ENCODE peak calls at places on chromosomes 6 and 20, in six cellular contexts. W, J, B, V, G and I are unnamed samples.

GRCh38 chr6:40377173-40377806 is 209.9 kb downstream of the LRFN2 start:
- DNase-seq in W (no peak), J (no peak), B (no peak), V (no peak), G (no peak), I (no peak)

GRCh38 chr6:152087096-152087495 is 279.6 kb downstream of the ESR1 start:
- DNase-seq in W (no peak), J (no peak), B (no peak), V (no peak), G (peak; percentile 73), I (no peak)

GRCh38 chr6:107803957-107804356 is 20.2 kb downstream of the SCML4 start:
- DNase-seq in W (no peak), J (no peak), B (no peak), V (no peak), G (no peak), I (no peak)

GRCh38 chr20:51801220-51801991 is 915 bp downstream of the SALL4 start:
- DNase-seq in W (no peak), J (no peak), B (peak; percentile 36), V (no peak), G (no peak), I (peak; percentile 56)

GRCh38 chr6:108368431-108369030 is 73.7 kb downstream of the AFG1L start:
- DNase-seq in W (no peak), J (no peak), B (no peak), V (no peak), G (no peak), I (no peak)

GRCh38 chr6:119190176-119190575 is 111.7 kb upstream of the FAM184A start:
- DNase-seq in W (no peak), J (no peak), B (no peak), V (no peak), G (no peak), I (no peak)

GRCh38 chr6:47407295-47408281 is 70.0 kb upstream of the CD2AP start:
- DNase-seq in W (no peak), J (no peak), B (no peak), V (no peak), G (no peak), I (no peak)

GRCh38 chr6:17042422-17043147 is 59.3 kb upstream of the STMND1 start:
- DNase-seq in W (peak; percentile 36), J (peak; percentile 53), B (no peak), V (no peak), G (no peak), I (peak; percentile 25)

GRCh38 chr20:25227317-25227831 is 20.5 kb upstream of the PYGB start:
- DNase-seq in W (peak; percentile 70), J (peak; percentile 54), B (no peak), V (no peak), G (no peak), I (no peak)

GRCh38 chr6:25485820-25486559 is 166.0 kb upstream of the SCGN start:
- DNase-seq in W (peak; percentile 87), J (peak; percentile 51), B (no peak), V (no peak), G (no peak), I (peak; percentile 35)

GRCh38 chr6:144647971-144648651 is 363.0 kb downstream of the UTRN start:
- DNase-seq in W (no peak), J (no peak), B (no peak), V (no peak), G (no peak), I (no peak)

GRCh38 chr6:84227434-84228197 is at the start of gene CEP162:
- DNase-seq in W (peak; percentile 95), J (peak; percentile 88), B (peak; percentile 84), V (peak; percentile 88), G (peak; percentile 63), I (peak; percentile 90)
- TF ChIP-seq CTCF in W (peak; percentile 53), J (peak; percentile 70), B (peak; percentile 18), V (peak; percentile 69), G (peak; percentile 77), I (peak; percentile 71)

DNA sequence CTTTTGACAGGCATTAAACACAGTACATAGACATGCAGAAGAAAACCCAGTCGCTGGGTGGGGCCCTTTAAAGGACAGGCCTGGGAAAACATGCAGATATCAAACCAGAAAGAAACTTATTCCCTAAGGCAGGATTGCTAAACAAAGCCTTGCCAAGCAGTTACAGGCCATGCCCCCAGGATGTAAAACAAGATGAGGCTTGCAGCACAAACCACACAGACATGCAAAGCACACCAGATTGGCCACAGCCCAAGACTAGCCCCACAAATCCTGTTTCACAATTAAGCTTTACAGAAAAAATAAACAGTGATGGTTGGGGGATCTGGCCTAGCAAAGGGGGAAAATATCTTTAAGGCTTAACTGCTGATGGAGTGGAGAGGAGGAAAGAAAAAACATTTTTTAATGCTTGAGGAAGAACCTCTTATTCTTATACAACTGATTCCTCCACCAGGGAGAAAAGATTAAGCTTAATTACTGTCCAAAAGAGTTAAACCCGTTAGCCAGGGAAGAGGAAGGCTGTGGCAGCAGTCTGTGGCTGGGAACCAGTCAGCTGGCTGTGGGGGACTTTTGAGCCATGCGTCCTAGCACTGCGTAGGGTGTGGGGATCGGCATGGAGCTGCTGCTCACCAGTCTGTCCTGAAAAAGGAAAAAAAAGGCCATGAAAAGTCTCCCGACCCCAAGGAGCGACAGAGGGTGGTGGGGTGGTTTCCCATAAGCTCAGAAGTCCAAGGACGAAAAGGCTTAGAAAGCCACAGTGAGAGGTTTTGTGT is 28.4 kb downstream of the COL19A1 start:
- DNase-seq in W (no peak), J (no peak), B (no peak), V (peak; percentile 10), G (peak; percentile 27), I (no peak)
- TF ChIP-seq CTCF in W (no peak), J (no peak), B (no peak), V (no peak), G (no peak), I (no peak)

DNA sequence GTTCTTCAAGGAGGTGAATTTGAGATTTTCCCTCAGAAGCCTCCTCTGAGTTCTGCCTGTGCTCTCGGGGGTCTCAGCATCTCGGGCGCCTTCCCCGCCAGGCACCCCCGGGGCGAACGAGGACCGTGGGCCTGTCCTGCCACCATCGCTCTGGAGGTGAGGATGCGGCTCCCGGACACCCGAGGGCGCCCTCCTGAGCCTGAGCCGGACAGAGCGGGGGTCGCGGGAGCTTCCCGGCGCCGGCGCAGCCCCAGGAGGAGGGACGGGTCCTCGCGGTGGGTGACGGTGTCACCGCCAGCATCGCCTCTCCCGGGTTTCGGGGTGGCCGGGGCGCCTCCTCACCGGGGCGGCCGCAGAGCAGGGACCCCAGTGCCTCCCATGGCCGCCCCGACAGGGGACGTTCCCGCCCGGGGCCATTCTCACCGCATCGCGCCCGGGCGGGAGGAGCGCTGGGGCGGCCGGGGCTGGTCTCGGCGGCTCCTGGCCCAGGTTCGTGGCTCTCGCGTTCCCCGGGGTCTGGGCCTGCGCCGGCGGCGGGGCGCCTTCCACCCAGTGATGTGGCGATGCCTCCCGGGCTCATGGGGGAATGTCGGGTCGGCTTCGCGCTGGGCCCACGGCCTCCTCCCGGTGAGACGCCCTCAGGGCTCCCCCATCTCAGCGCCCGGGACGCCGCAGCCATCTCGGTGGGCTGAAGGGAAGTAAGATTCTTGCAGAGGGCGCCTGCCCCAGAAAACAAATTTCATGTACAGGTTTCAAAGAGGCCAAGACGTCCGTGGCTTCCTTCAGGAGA is 210.5 kb downstream of the ERMARD start:
- DNase-seq in W (no peak), J (no peak), B (no peak), V (no peak), G (no peak), I (peak; percentile 52)
- TF ChIP-seq CTCF in W (peak; percentile 54), J (peak; percentile 28), B (no peak), V (no peak), G (no peak), I (peak; percentile 23)

GRCh38 chr20:22101606-22102005 is 396.1 kb downstream of the PAX1 start:
- DNase-seq in W (no peak), J (no peak), B (no peak), V (no peak), G (no peak), I (no peak)

DNA sequence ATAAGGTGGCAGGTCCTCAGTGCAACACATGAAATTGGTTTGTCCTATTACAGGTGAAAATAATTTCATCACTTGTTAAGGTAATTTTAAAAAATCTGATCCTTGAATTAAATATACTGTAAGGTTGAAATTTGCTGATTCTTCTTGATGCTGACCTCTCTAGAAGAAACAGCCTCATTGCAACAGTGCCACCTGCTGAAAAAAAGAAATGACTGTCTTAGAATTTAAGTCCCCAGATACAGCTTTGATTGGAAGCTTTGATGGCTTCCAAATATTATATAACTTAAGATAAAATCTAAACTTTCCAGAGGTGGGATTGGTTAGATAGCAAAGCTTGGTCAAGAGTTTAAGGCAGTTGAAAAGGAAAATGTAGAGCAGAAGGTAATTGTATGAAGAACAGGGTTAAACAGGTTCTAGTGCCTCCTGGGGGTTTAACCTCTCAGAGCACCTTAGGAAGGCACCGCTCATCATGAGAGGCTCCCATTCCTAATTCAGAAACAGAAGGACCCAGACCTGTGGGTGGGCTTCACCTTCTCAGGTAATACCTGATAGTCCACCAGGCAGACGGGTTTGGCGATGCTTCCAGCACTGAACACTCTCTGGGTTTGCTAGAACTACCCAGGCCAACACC is 401.0 kb downstream of the PAX1 start:
- DNase-seq in W (no peak), J (no peak), B (no peak), V (peak; percentile 66), G (peak; percentile 26), I (no peak)
- TF ChIP-seq CTCF in W (peak; percentile 30), J (peak; percentile 36), B (no peak), V (peak; percentile 69), G (peak; percentile 38), I (peak; percentile 41)

GRCh38 chr6:52890018-52890417 is 19.5 kb downstream of the GSTA3 start:
- DNase-seq in W (no peak), J (no peak), B (no peak), V (no peak), G (no peak), I (no peak)
- TF ChIP-seq CTCF in W (no peak), J (no peak), B (no peak), V (no peak), G (no peak), I (no peak)

DNA sequence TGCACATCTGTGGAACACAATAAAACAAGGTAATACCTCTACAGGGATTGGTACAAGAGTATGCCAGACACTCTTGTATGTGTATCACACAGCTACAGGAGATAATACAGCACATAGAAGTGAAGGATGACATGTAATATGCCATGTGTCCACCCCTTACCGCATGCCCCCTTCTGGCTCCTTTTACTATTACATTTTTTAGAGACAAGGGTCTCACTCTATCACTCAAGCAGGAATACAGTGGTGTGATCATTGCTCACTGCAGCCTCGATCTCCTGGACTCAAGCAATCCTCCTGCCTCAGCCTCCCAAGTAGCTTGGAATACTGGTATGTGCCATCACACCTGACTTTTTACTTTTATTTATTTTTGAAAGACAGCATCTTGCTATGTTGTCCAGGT is 4.2 kb upstream of the NCR3 start:
- DNase-seq in W (no peak), J (no peak), B (no peak), V (peak; percentile 30), G (no peak), I (no peak)
- TF ChIP-seq CTCF in W (peak; percentile 24), J (peak; percentile 29), B (no peak), V (peak; percentile 48), G (peak; percentile 41), I (peak; percentile 61)

GRCh38 chr20:59466107-59466815 is 138.1 kb upstream of the PHACTR3 start:
- DNase-seq in W (no peak), J (no peak), B (no peak), V (no peak), G (no peak), I (no peak)
- TF ChIP-seq CTCF in W (no peak), J (no peak), B (no peak), V (no peak), G (no peak), I (no peak)

DNA sequence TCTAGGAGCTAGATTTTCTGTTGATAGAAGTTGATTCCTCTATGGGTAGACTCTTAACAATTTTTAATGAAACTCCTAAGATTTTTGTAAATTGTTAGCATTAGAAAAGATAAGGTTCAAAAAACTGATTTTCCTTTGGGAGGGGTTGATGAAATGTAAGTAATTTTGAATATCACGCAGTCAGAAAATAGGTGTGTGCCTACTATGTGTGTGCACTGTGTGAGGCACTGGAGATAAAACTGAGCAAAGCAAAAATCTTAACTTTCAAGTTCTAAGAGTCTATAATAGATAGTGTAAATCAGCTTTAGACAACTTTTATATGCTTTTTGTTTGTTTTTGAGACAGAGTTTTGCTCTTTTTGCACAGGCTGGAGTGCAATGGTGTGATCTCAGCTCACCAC is 53.3 kb downstream of the FAM217A start:
- DNase-seq in W (no peak), J (no peak), B (no peak), V (no peak), G (no peak), I (no peak)
- TF ChIP-seq CTCF in W (no peak), J (no peak), B (no peak), V (no peak), G (no peak), I (no peak)